ENCODE peak calls at places on chromosome 4, in six cellular contexts. C is heart left ventricle, M is endothelial cell, B is suprapubic skin, W is lower leg skin, J is astrocyte of the cerebellum. V is an unnamed sample.
A peak's percentile ranks its signal among the peaks of the same experiment; 100 is the strongest.

GRCh38 chr4:7347981-7348380 is 86.7 kb downstream of the PSAPL1 start:
- DNase-seq in C (no peak), M (no peak), B (no peak), W (no peak), J (no peak), V (no peak)

GRCh38 chr4:122663814-122664610 is 43.1 kb upstream of the IL21 start:
- DNase-seq in C (no peak), M (no peak), B (no peak), W (no peak), J (no peak), V (no peak)

GRCh38 chr4:93791570-93792195 is 36.9 kb upstream of the ATOH1 start:
- DNase-seq in C (peak; percentile 18), M (peak; percentile 69), B (no peak), W (peak; percentile 21), J (peak; percentile 37), V (peak; percentile 42)

GRCh38 chr4:109177411-109177810 is 125.0 kb downstream of the COL25A1 start:
- DNase-seq in C (no peak), M (no peak), B (no peak), W (no peak), J (no peak), V (no peak)

GRCh38 chr4:26787461-26788340 is 72.9 kb upstream of the STIM2 start:
- DNase-seq in C (peak; percentile 53), M (no peak), B (no peak), W (no peak), J (peak; percentile 46), V (no peak)

GRCh38 chr4:141037441-141037840 is 95.8 kb downstream of the RNF150 start:
- DNase-seq in C (no peak), M (no peak), B (no peak), W (no peak), J (no peak), V (no peak)

GRCh38 chr4:86300516-86300915 is 59.3 kb downstream of the MAPK10 start:
- DNase-seq in C (no peak), M (no peak), B (no peak), W (no peak), J (no peak), V (no peak)

GRCh38 chr4:185039508-185040273 is 21.4 kb downstream of the HELT start:
- DNase-seq in C (peak; percentile 50), M (peak; percentile 57), B (no peak), W (peak; percentile 20), J (peak; percentile 51), V (no peak)

DNA sequence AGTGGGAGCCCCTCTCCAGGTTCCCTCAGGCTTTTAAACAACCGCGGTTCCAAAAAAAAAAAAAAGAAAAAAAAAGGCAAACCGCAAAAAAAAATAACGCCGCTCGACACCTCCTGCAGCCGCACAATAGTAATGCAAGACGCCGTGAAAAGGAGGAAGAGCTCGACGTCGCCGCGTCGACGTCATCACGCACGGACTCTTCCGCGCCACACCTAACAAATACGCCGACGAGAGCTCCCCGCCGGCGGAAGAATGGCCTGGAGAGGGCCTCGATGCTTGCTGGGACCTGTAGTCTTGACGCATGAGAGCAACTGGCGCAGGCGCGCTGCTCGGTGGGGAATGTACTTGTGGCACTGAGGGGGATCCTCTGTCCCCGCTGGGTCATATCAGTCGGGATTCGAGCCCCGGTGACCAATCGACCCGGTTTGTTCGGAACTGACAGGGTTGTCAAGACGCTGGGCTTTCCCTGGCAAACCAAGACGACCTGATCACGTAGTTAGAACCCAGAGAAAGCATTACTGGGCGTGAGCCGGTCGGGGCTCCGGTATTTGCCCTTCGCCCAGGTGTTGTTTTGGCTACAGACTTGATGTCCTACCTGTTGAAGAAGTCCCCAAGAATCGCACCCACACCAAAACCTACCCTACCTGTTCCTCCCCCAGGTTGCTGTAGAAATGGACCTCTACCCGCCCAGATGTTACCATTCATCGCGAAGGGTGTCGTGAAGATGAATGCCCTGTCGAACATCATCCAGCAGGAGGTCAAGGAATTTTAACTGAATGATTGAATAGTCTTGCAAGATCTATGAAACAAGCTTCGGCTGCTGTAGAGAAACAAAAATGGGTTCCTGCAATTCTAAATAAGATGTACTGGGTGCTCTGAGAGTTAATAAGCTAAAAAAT is at the start of gene CBR4:
- DNase-seq in C (peak; percentile 97), M (peak; percentile 90), B (peak; percentile 99), W (peak; percentile 98), J (peak; percentile 97), V (peak; percentile 89)
- TF ChIP-seq CTCF in C (peak; percentile 45), M (peak; percentile 20), B (peak; percentile 17), W (no peak), J (peak; percentile 44), V (peak; percentile 42)

DNA sequence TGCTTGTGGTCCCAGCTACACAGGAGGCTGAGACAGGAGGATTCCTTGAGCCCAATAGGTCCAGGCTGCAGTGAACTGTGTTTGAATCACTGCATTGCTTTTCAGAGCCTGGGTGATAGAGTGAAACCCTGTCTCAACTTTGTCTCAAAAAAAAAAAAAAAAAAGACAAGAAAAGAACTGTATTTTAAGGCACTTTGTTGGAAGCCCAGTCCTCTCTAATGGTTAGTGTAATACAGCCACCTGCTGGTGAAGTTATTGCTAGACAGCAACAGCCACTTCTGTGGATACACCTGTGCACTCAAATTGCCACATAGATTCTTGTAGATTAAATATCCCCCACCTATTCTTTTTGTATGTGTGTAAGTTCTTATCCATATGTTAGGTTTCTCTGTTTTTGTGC is 10.1 kb upstream of the FGG start:
- DNase-seq in C (no peak), M (peak; percentile 17), B (no peak), W (no peak), J (peak; percentile 37), V (peak; percentile 22)
- TF ChIP-seq CTCF in C (peak; percentile 29), M (peak; percentile 50), B (peak; percentile 8), W (no peak), J (peak; percentile 71), V (peak; percentile 80)

GRCh38 chr4:163681208-163681821 is 186.8 kb downstream of the TMA16 start:
- DNase-seq in C (no peak), M (peak; percentile 13), B (no peak), W (peak; percentile 22), J (no peak), V (no peak)

GRCh38 chr4:163673848-163674702 is 179.6 kb downstream of the TMA16 start:
- DNase-seq in C (no peak), M (no peak), B (no peak), W (no peak), J (no peak), V (no peak)

GRCh38 chr4:163680390-163681098 is 186.1 kb downstream of the TMA16 start:
- DNase-seq in C (no peak), M (no peak), B (no peak), W (no peak), J (no peak), V (no peak)

GRCh38 chr4:163679189-163679588 is 184.7 kb downstream of the TMA16 start:
- DNase-seq in C (no peak), M (no peak), B (no peak), W (no peak), J (no peak), V (no peak)
- TF ChIP-seq CTCF in C (no peak), M (no peak), B (no peak), W (no peak), J (peak; percentile 49), V (no peak)

GRCh38 chr4:103092245-103092644 is 7.4 kb downstream of the BDH2 start:
- DNase-seq in C (no peak), M (no peak), B (no peak), W (no peak), J (no peak), V (no peak)

GRCh38 chr4:103097112-103097511 is 2.5 kb downstream of the BDH2 start:
- DNase-seq in C (no peak), M (no peak), B (no peak), W (no peak), J (no peak), V (no peak)

GRCh38 chr4:103095080-103095479 is 4.6 kb downstream of the BDH2 start:
- DNase-seq in C (no peak), M (no peak), B (no peak), W (no peak), J (no peak), V (no peak)

GRCh38 chr4:103086565-103086964 is 10.0 kb upstream of the SLC9B2 start:
- DNase-seq in C (no peak), M (no peak), B (no peak), W (no peak), J (no peak), V (no peak)

DNA sequence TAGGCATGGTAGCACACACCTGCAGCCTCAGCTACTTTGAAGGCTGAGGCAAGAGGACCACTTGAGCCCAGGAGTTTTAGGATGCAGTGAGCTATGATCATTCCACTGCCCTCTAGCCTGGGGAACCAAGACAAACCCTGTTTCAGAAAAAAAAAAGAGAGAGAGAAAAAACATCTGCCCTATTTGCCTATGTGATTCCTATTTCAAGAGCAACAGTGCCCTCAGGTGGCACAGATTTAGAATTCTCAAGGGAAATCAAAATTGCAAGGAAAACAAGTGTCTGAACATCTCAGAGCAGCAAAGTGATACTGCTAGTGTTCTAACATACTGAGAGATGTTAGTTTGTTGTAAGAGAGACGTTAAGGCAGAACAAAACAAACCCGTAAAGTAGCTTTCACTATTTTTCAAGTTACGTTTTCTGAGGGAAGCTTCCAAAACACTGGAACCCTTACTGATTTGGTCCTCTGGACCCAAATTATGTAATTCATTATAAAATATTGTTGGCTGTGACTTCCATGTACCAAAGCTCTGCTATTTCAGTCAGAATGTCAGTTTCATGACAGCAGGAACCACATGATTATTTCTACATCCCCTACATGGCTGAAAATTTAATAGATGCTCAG is 7.9 kb downstream of the BDH2 start:
- DNase-seq in C (no peak), M (peak; percentile 34), B (no peak), W (no peak), J (peak; percentile 67), V (peak; percentile 10)
- TF ChIP-seq CTCF in C (peak; percentile 38), M (peak; percentile 33), B (no peak), W (no peak), J (peak; percentile 62), V (peak; percentile 69)

GRCh38 chr4:2332201-2332975 is 70.5 kb upstream of the MXD4 start:
- DNase-seq in C (no peak), M (no peak), B (no peak), W (no peak), J (no peak), V (no peak)

GRCh38 chr4:2332976-2333319 is 71.0 kb upstream of the MXD4 start:
- DNase-seq in C (no peak), M (no peak), B (no peak), W (no peak), J (no peak), V (no peak)

GRCh38 chr4:2331519-2332200 is 69.8 kb upstream of the MXD4 start:
- DNase-seq in C (no peak), M (no peak), B (no peak), W (no peak), J (no peak), V (no peak)

GRCh38 chr4:2331043-2331420 is 69.1 kb upstream of the MXD4 start:
- DNase-seq in C (no peak), M (no peak), B (no peak), W (no peak), J (no peak), V (no peak)

GRCh38 chr4:2330119-2331042 is 68.5 kb upstream of the MXD4 start:
- DNase-seq in C (no peak), M (no peak), B (no peak), W (no peak), J (peak; percentile 86), V (no peak)
- TF ChIP-seq CTCF in C (no peak), M (no peak), B (no peak), W (no peak), J (no peak), V (no peak)

GRCh38 chr4:103786014-103786413 is 66.2 kb upstream of the TACR3 start:
- DNase-seq in C (no peak), M (peak; percentile 23), B (no peak), W (no peak), J (peak; percentile 4), V (no peak)
- TF ChIP-seq CTCF in C (peak; percentile 24), M (peak; percentile 63), B (no peak), W (no peak), J (peak; percentile 39), V (peak; percentile 60)

V was measured in progenitor cell of endocrine pancreas.